ENCODE peak calls at places on chromosome 13, in four cellular contexts. E is AG09319, A is breast epithelium, H is foreskin fibroblast. B is an unnamed sample.

GRCh38 chr13:67238277-67238859 is 8.2 kb upstream of the PCDH9 start:
- DNase-seq in H (no peak), A (no peak), E (no peak), B (no peak)

GRCh38 chr13:94309997-94310842 is 169.3 kb downstream of the DCT start:
- DNase-seq in E (no peak), A (no peak), H (peak; percentile 67), B (no peak)

GRCh38 chr13:102555914-102556553 is 40.8 kb upstream of the TPP2 start:
- DNase-seq in H (peak; percentile 24), E (no peak), A (no peak), B (no peak)

GRCh38 chr13:97810152-97810551 is 143.3 kb upstream of the IPO5 start:
- DNase-seq in A (no peak), H (no peak), E (no peak), B (peak; percentile 7)

GRCh38 chr13:48542581-48543341 is 9.9 kb upstream of the RCBTB2 start:
- DNase-seq in E (no peak), H (no peak), A (peak; percentile 24), B (peak; percentile 36)

GRCh38 chr13:30730526-30730925 is 4.8 kb upstream of the ALOX5AP start:
- DNase-seq in H (no peak), E (no peak), A (no peak), B (no peak)

GRCh38 chr13:25286308-25286968 is 850 bp downstream of the MTMR6 start:
- DNase-seq in E (no peak), H (peak; percentile 29), A (no peak), B (no peak)

GRCh38 chr13:95035311-95036109 is 265.7 kb downstream of the ABCC4 start:
- DNase-seq in E (no peak), A (no peak), H (no peak), B (no peak)

GRCh38 chr13:111927181-111927540 is 139.8 kb upstream of the SOX1 start:
- DNase-seq in E (no peak), A (no peak), H (no peak), B (no peak)

GRCh38 chr13:32804673-32805260 is 211.5 kb upstream of the KL start:
- DNase-seq in H (peak; percentile 18), A (no peak), E (no peak), B (no peak)

B was measured in NCI-H1105.